ENCODE peak calls at places on chromosomes 13 and 19, in six cellular contexts. U, L, W, Q, H and G are unnamed samples.

GRCh38 chr13:111347438-111347837 is 27.0 kb downstream of the TEX29 start:
- DNase-seq in L (peak), Q (no peak), W (no peak), H (no peak), U (no peak), G (no peak)

GRCh38 chr19:16085115-16085514 is 8.8 kb downstream of the TPM4 start:
- DNase-seq in L (no peak), W (no peak), Q (no peak), H (no peak), U (no peak), G (no peak)

GRCh38 chr13:109180905-109181425 is 551.6 kb downstream of the MYO16 start:
- DNase-seq in H (no peak), L (no peak), Q (no peak), U (no peak), W (no peak), G (peak)

GRCh38 chr13:110017379-110017778 is 231.0 kb upstream of the IRS2 start:
- DNase-seq in H (no peak), W (no peak), Q (no peak), L (no peak), U (peak), G (no peak)

GRCh38 chr19:10604460-10604980 is 17.4 kb upstream of the AP1M2 start:
- DNase-seq in U (no peak), Q (peak), L (no peak), W (no peak), H (peak), G (no peak)

GRCh38 chr19:17555480-17555928 is at the start of gene COLGALT1:
- DNase-seq in Q (peak), H (peak), L (peak), U (peak), W (peak), G (peak)

GRCh38 chr13:62799931-62800436 is 1384.3 kb upstream of the PCDH20 start:
- DNase-seq in W (no peak), L (no peak), H (no peak), U (no peak), Q (no peak), G (no peak)

GRCh38 chr19:14520543-14520942 is 2.3 kb upstream of the DNAJB1 start:
- DNase-seq in W (no peak), Q (no peak), U (no peak), L (no peak), H (no peak), G (no peak)

GRCh38 chr13:20828540-20829364 is 55.0 kb upstream of the EEF1AKMT1 start:
- DNase-seq in L (no peak), Q (no peak), U (peak), H (peak), W (no peak), G (peak)

GRCh38 chr13:49354719-49355118 is 89.1 kb downstream of the CAB39L start:
- DNase-seq in U (no peak), W (no peak), H (no peak), L (no peak), Q (no peak), G (no peak)

GRCh38 chr13:113598481-113598880 is 13.9 kb downstream of the TFDP1 start:
- DNase-seq in U (no peak), Q (no peak), W (no peak), H (no peak), L (no peak), G (no peak)

GRCh38 chr19:16349551-16350171 is 25.0 kb downstream of the KLF2 start:
- DNase-seq in U (no peak), L (no peak), H (peak), Q (no peak), W (no peak), G (no peak)

GRCh38 chr13:110520431-110521295 is 40.9 kb downstream of the RAB20 start:
- DNase-seq in W (no peak), Q (no peak), U (no peak), H (no peak), L (peak), G (no peak)

GRCh38 chr19:54465367-54466109 is 2.0 kb upstream of the LENG9 start:
- DNase-seq in U (no peak), W (no peak), H (no peak), L (no peak), Q (no peak), G (no peak)

GRCh38 chr19:18769989-18770528 is 21.0 kb downstream of the COMP start:
- DNase-seq in H (no peak), U (no peak), L (no peak), Q (no peak), W (no peak), G (no peak)

GRCh38 chr19:42206871-42207755 is 10.4 kb downstream of the DEDD2 start:
- DNase-seq in Q (no peak), H (no peak), W (no peak), L (no peak), U (peak), G (no peak)

GRCh38 chr13:59303433-59303832 is 860.3 kb downstream of the DIAPH3 start:
- DNase-seq in L (no peak), W (no peak), U (no peak), H (no peak), Q (no peak), G (no peak)

GRCh38 chr13:76795701-76796695 is 90.2 kb downstream of the KCTD12 start:
- DNase-seq in U (no peak), Q (no peak), W (no peak), H (peak), L (no peak), G (no peak)

GRCh38 chr19:6509118-6509971 is 7.2 kb upstream of the TUBB4A start:
- DNase-seq in L (no peak), U (no peak), W (no peak), H (no peak), Q (no peak), G (no peak)

GRCh38 chr19:18280247-18281081 is 958 bp downstream of the JUND start:
- DNase-seq in U (peak), W (peak), H (peak), Q (peak), L (peak), G (peak)

GRCh38 chr19:8034178-8034525 is 18.4 kb upstream of the CCL25 start:
- DNase-seq in H (no peak), L (no peak), Q (no peak), U (no peak), W (no peak), G (no peak)

GRCh38 chr13:39501711-39502324 is 101.2 kb downstream of the LHFPL6 start:
- DNase-seq in Q (no peak), L (peak), U (no peak), W (no peak), H (no peak), G (no peak)

GRCh38 chr19:18027151-18027550 is 19.2 kb downstream of the ARRDC2 start:
- DNase-seq in H (no peak), W (no peak), L (no peak), Q (no peak), U (no peak), G (no peak)

GRCh38 chr19:51002542-51003311 is 1.3 kb upstream of the KLK8 start:
- DNase-seq in L (no peak), W (no peak), U (peak), Q (no peak), H (no peak), G (no peak)

GRCh38 chr19:934865-935422 is 9.1 kb downstream of the ARID3A start:
- DNase-seq in U (peak), L (peak), W (no peak), H (peak), Q (no peak), G (no peak)

GRCh38 chr13:36212789-36213188 is 1.6 kb downstream of the SOHLH2 start:
- DNase-seq in H (no peak), U (no peak), Q (no peak), L (no peak), W (no peak), G (no peak)

GRCh38 chr13:111115051-111115840 is at the start of gene ARHGEF7:
- DNase-seq in H (no peak), W (peak), Q (no peak), U (no peak), L (no peak), G (peak)

GRCh38 chr13:45518525-45519235 is 53.9 kb downstream of the COG3 start:
- DNase-seq in L (no peak), H (peak), U (no peak), Q (no peak), W (no peak), G (no peak)

GRCh38 chr13:75752848-75753247 is 116.7 kb downstream of the LMO7 start:
- DNase-seq in L (no peak), U (no peak), W (no peak), H (no peak), Q (no peak), G (no peak)

DNA sequence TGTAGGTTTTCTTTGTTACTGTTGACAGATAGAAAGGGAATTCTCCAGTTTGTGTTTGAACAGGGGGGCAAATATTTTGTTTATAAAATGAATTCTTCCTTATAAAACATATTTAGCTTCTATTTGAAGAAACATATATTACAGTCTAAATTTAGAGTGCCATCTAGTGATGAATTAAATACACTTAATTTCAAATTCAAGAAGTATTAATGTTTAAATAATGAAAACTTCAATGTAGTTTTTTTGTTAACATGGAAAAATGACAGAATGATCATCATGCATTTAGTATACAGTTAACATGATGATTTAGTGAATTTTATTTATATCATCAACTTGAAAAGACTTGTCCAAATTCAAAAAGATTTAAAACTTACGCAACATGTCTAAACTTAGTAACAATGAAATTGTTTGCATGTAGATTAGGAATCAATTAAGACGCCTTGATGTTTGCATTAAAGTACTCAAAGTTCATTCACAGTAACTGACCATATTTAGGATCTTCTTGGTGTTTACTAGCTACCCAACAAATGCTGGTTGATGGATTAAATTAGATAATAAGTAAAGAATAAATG is 765.9 kb upstream of the SLITRK1 start:
- DNase-seq in H (no peak), U (no peak), Q (no peak), L (no peak), W (no peak), G (no peak)
- TF ChIP-seq CTCF in H (no peak), U (no peak), Q (no peak), L (no peak), W (no peak), G (peak)

GRCh38 chr13:70795484-70795883 is 687.2 kb upstream of the KLHL1 start:
- DNase-seq in U (no peak), W (no peak), H (no peak), L (no peak), Q (no peak), G (no peak)

GRCh38 chr13:70798385-70798784 is 690.1 kb upstream of the KLHL1 start:
- DNase-seq in Q (no peak), L (no peak), U (no peak), W (no peak), H (no peak), G (no peak)
- TF ChIP-seq CTCF in Q (no peak), L (no peak), U (no peak), W (no peak), H (no peak), G (no peak)

DNA sequence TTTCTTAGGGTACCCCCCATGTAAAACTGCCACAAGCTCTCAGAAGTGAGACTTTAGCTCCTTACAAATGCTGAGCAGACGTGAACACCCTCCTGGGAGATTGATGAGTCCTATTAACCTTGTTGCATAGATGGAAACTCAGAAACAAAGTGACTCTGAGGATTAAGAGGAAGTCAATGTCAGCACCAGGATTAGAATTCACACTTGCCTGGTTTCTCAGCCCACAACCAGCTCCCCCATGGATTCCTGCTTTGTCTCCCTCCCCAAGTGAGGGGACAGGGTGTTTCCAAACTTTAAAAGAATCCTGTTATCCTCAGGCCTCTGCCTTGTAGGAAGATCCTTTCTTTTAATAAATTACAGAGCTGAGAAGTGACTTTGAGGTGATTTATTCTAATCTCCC is 324.4 kb downstream of the NDFIP2 start:
- DNase-seq in Q (no peak), W (no peak), H (no peak), L (no peak), U (no peak), G (no peak)
- TF ChIP-seq CTCF in Q (no peak), W (no peak), H (no peak), L (no peak), U (no peak), G (no peak)

DNA sequence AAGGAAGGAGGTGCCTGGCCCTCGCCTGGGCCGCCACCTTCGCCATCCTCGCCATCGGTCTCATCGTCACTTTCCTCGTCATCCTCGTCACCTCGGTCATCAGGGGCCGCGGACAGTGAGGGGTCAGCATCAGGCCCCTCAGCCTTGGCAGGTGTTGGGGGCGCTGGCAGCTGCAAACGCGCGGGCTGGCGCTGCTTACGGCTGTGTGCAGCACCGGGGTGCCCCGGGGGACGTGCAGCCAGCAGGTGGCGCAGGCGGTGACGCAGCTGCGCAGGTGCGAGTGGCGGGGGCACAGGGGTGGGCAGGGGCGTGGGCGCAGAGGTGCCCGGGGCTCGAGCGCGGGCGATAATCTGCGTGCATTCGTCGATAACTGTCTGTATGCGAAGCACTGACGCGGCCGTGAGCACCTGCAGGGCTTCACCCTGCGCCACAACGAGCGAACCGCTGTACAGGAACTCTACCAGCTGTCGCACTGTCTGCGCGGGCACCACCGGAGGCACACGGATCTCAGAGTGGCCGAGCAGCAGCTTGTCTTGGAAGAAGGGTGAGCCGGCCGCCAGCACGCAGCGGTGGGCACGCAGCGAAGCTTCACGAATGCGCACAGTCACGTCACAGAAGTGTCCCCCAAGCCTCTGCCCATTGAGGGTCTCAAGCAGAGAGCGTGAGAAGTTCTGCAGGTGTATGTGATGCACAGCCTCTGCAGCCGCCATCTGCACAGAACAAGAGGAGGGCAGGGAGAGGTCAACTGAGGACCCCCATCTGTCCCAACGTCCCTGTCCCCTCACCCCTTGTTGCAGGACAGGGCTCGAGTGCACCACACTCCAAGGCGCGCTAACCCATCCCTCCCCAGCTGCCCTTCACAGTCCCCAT is 2.4 kb downstream of the ZBTB45 start:
- DNase-seq in Q (no peak), L (no peak), U (no peak), W (no peak), H (no peak), G (no peak)
- TF ChIP-seq CTCF in Q (no peak), L (no peak), U (no peak), W (no peak), H (no peak), G (no peak)

DNA sequence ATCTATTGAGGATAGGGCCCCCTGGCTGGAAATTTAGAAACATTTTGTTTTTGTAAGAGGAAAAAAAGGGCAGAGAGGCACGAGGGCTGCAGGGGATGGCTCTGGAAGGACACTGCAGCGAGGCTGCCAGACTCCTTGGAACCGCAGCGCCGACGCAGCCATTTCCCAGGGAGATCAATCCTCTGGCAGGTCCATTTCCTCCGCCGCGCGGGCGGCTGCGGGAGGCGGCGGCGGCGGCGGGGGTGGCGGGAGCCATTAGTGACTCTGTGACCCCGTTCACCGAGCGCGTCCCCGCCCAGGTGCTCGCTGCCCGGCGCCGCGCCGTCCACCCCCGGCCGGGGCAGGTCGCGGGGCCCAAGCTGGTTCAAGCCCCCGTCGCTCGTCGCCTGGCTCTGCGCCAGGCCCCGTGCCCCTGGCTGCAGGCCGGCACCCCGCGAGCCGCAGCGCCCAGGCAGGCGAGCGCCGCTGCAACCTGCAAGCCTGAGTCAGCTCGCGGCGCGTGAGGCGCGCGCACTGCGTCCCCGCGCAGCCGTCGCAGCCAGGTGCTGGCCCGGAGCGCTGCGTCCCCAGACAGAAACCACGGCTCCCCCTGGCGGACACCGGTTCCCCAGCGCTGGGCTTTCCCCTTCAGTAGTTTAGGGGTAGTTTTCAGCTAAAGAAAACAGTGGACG is 192.6 kb downstream of the KATNAL1 start:
- DNase-seq in L (peak), U (peak), W (peak), Q (peak), H (peak), G (peak)
- TF ChIP-seq CTCF in L (peak), U (peak), W (peak), Q (peak), H (peak), G (peak)

GRCh38 chr13:96982672-96983071 is 11.6 kb downstream of the OXGR1 start:
- DNase-seq in W (no peak), U (no peak), L (no peak), H (peak), Q (no peak), G (no peak)

GRCh38 chr13:96988441-96988840 is 5.8 kb downstream of the OXGR1 start:
- DNase-seq in W (no peak), L (no peak), Q (no peak), H (no peak), U (no peak), G (no peak)

DNA sequence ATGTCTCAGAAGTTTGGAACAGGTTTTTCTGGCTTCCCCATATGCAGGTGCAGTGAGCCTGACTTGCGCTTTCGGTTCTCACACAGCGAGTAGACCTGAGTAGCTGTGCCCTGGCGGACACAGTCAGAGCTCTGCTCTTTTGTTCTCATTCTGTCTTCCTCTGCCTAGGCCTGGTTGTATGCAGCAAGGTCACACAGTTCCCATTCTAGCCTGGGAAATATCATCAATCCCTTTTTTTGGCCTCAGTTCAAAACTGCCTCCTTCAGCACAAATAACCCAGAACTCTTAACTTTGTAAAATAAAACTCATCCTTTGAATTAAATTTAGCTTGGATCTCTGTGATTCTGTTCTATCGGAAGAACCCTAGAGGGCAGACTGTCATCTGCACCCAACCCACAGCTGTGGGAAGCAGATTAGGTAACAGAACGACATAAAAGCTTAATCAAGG is 10.2 kb downstream of the OXGR1 start:
- DNase-seq in W (no peak), U (peak), Q (no peak), L (peak), H (peak), G (no peak)
- TF ChIP-seq CTCF in W (peak), U (no peak), Q (no peak), L (no peak), H (peak), G (peak)

DNA sequence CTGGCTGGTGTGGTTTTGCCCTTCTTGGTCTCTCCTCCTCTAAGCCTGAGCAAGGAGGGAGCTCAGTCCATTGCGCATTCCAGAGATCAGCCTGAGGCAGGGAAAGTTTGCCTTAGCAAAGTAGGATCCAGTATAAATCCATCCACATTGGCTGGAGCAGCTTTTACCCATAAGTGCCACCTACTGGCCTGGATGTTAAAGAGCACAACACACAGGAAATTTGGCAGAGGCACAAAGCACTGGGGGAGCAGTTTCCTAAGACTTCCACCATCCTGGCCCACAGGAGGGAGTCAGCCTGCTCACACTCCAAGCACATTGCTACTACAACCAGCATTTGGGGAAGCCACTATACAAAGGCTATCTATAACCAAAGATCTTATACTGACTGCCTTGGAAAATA is 1124.2 kb downstream of the SLITRK1 start:
- DNase-seq in L (no peak), U (no peak), W (no peak), H (no peak), Q (no peak), G (no peak)
- TF ChIP-seq CTCF in L (no peak), U (no peak), W (peak), H (no peak), Q (no peak), G (peak)